ENCODE peak calls at places on chromosomes 13 and 19, in six cellular contexts. U, G, L, R, O and Z are unnamed samples. For H3K9me3, the result is how much of the 10 kb centered on the place peaks cover.

GRCh38 chr13:43374621-43375020 is 351.2 kb downstream of the DNAJC15 start:
- DNase-seq in U (no peak), G (no peak), L (no peak), R (peak), O (no peak), Z (no peak)

GRCh38 chr19:41709951-41710645 is 1.7 kb downstream of the CEACAM5 start:
- DNase-seq in U (no peak), G (no peak), L (no peak), R (no peak), O (no peak), Z (no peak)

GRCh38 chr13:47459512-47459911 is 541.6 kb downstream of the SUCLA2 start:
- DNase-seq in U (peak), G (no peak), L (no peak), R (peak), O (peak), Z (no peak)

GRCh38 chr13:26561636-26562537 is 4.4 kb downstream of the WASF3 start:
- DNase-seq in U (no peak), G (no peak), L (no peak), R (peak), O (no peak), Z (no peak)

GRCh38 chr13:21826214-21827015 is 155.5 kb downstream of the FGF9 start:
- DNase-seq in U (no peak), G (no peak), L (no peak), R (no peak), O (no peak), Z (no peak)

GRCh38 chr19:2661615-2662014 is 40.9 kb downstream of the GNG7 start:
- DNase-seq in U (peak), G (no peak), L (peak), R (no peak), O (peak), Z (no peak)

GRCh38 chr19:20278342-20278741 is 111.3 kb downstream of the ZNF486 start:
- DNase-seq in U (no peak), G (no peak), L (peak), R (no peak), O (no peak), Z (no peak)

GRCh38 chr19:17339088-17339741 is 1.9 kb downstream of the GTPBP3 start:
- DNase-seq in U (peak), G (no peak), L (peak), R (no peak), O (no peak), Z (peak)

GRCh38 chr19:7916137-7916907 is 1.7 kb downstream of the TGFBR3L start:
- DNase-seq in U (peak), G (no peak), L (peak), R (no peak), O (peak), Z (no peak)

GRCh38 chr13:31032574-31033095 is 100.2 kb downstream of the TEX26 start:
- DNase-seq in U (no peak), G (no peak), L (no peak), R (no peak), O (no peak), Z (no peak)

GRCh38 chr19:7326105-7326877 is 22.4 kb upstream of the ARHGEF18 start:
- DNase-seq in U (peak), G (no peak), L (peak), R (no peak), O (peak), Z (peak)

GRCh38 chr13:78241278-78241919 is 322.8 kb upstream of the EDNRB start:
- DNase-seq in U (peak), G (peak), L (peak), R (peak), O (peak), Z (peak)

GRCh38 chr13:95191821-95192220 is 109.4 kb downstream of the ABCC4 start:
- DNase-seq in U (peak), G (peak), L (peak), R (peak), O (peak), Z (peak)

GRCh38 chr13:57630661-57631606 is 610 bp upstream of the PCDH17 start:
- DNase-seq in U (no peak), G (no peak), L (peak), R (no peak), O (peak), Z (peak)

GRCh38 chr13:43363156-43363918 is 340.0 kb downstream of the DNAJC15 start:
- DNase-seq in U (no peak), G (no peak), L (no peak), R (peak), O (no peak), Z (no peak)

GRCh38 chr13:52459668-52460067 is 4.4 kb downstream of the CKAP2 start:
- DNase-seq in U (no peak), G (no peak), L (no peak), R (peak), O (peak), Z (no peak)

GRCh38 chr13:73687087-73687486 is 447.1 kb downstream of the KLF12 start:
- DNase-seq in U (no peak), G (no peak), L (no peak), R (no peak), O (no peak), Z (no peak)

GRCh38 chr13:75418997-75419396 is 63.0 kb downstream of the TBC1D4 start:
- DNase-seq in U (no peak), G (no peak), L (no peak), R (peak), O (no peak), Z (no peak)

GRCh38 chr13:32581177-32581786 is 5.0 kb upstream of the PDS5B start:
- DNase-seq in U (peak), G (no peak), L (no peak), R (peak), O (peak), Z (peak)

GRCh38 chr19:18278521-18279265 is 2.7 kb downstream of the JUND start:
- DNase-seq in U (peak), G (no peak), L (peak), R (no peak), O (no peak), Z (no peak)

GRCh38 chr19:46984077-46985010 is 35.3 kb upstream of the NPAS1 start:
- DNase-seq in U (no peak), G (peak), L (no peak), R (peak), O (peak), Z (no peak)

GRCh38 chr13:47100214-47100853 is 203.5 kb upstream of the HTR2A start:
- DNase-seq in U (no peak), G (no peak), L (no peak), R (peak), O (no peak), Z (no peak)

GRCh38 chr13:56837161-56837560 is 303.6 kb upstream of the PRR20A start:
- DNase-seq in U (no peak), G (no peak), L (no peak), R (no peak), O (no peak), Z (no peak)

GRCh38 chr13:18948664-18949488 is 232.7 kb downstream of the TUBA3C start:
- DNase-seq in U (no peak), G (no peak), L (no peak), R (no peak), O (no peak), Z (no peak)

GRCh38 chr13:18951412-18951811 is 230.2 kb downstream of the TUBA3C start:
- DNase-seq in U (no peak), G (no peak), L (no peak), R (no peak), O (no peak), Z (no peak)

GRCh38 chr13:18948012-18948663 is 233.5 kb downstream of the TUBA3C start:
- DNase-seq in U (no peak), G (no peak), L (no peak), R (no peak), O (no peak), Z (no peak)

GRCh38 chr13:18949489-18949761 is 232.2 kb downstream of the TUBA3C start:
- DNase-seq in U (no peak), G (no peak), L (no peak), R (no peak), O (no peak), Z (no peak)

DNA sequence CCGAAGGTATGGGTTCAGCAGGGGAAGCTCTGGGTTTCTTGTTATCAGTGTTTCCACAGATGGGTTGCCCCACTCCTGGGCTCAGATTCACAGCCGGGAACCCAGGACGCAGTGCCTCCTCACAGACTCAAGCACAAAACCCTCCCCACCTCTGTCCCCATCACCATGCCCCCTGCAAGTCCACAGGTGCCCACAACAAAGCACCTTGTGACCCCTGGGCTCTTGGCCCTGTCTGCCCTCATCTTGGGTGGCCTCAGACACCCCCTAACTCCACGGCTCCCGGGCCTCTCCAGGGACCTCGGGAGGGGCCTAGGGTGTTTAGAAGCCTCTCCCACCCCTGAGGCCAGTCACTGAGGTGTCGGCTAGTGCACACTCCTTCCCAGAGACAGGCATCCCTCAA is 231.7 kb downstream of the TUBA3C start:
- DNase-seq in U (no peak), G (no peak), L (no peak), R (no peak), O (no peak), Z (no peak)
- H3K9me3 ChIP-seq in U (under half), G (under half), L (under half), R (under half), O (under half), Z (under half)

GRCh38 chr19:52115526-52116053 is 20.0 kb upstream of the ZNF841 start:
- DNase-seq in U (no peak), G (no peak), L (no peak), R (no peak), O (no peak), Z (no peak)

GRCh38 chr19:52112624-52113023 is 17.1 kb upstream of the ZNF841 start:
- DNase-seq in U (no peak), G (no peak), L (no peak), R (no peak), O (no peak), Z (no peak)

GRCh38 chr19:52114691-52115090 is 19.1 kb upstream of the ZNF841 start:
- DNase-seq in U (no peak), G (no peak), L (no peak), R (no peak), O (no peak), Z (no peak)

DNA sequence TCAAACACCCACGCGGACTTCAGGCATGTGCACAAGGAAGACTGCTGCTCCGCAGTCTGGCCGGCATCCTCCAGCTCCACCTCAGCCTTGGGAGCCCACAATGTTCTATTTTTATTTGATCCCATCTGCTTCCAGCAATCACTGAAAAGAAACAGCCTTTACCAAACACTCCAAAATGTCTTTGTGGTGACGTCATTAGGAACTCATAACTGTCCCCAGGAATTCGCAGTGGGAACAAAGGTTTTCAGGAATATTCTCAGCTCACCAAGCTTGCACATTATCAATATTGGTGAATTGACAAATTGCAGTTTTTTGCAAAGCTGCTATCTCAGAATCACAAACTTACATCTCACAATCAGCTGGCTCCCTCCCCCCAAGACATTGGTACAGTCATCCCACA is 15.2 kb upstream of the ZNF841 start:
- DNase-seq in U (no peak), G (no peak), L (no peak), R (no peak), O (no peak), Z (no peak)
- H3K9me3 ChIP-seq in U (under half), G (half or more), L (half or more), R (half or more), O (half or more), Z (under half)

DNA sequence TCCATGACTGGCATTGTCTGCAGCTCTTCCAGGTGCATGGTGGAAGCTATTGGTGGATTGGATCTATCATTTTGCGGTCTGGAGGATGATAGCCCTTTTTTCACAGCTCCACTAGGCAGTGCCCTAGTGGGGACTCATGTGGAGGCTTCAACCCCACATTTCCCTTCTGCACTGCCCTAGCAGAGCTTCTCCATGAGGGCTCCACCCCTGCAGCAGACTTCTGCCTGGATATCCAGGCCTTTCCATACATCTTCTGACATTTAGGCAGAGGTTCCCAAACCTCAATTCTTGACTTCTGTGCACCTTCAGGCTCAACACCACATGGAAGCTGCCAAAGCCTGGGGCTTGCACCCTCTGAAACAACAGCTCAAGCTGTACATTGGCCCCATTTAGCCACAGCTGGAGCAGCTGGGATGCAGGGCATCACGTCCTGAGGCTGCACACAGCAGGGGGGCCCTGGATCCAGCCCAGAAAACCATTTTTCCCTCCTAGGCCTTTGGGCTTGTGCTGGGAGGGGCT is 800.2 kb upstream of the MIR17HG start:
- DNase-seq in U (peak), G (no peak), L (no peak), R (no peak), O (no peak), Z (no peak)
- H3K9me3 ChIP-seq in U (under half), G (under half), L (under half), R (under half), O (under half), Z (under half)

GRCh38 chr13:19059016-19059780 is 122.4 kb downstream of the TUBA3C start:
- DNase-seq in U (no peak), G (no peak), L (no peak), R (no peak), O (no peak), Z (no peak)
- H3K9me3 ChIP-seq in U (under half), G (under half), L (half or more), R (half or more), O (under half), Z (under half)

GRCh38 chr13:51347099-51347498 is 7.6 kb downstream of the SERPINE3 start:
- DNase-seq in U (no peak), G (no peak), L (peak), R (no peak), O (no peak), Z (no peak)
- H3K9me3 ChIP-seq in U (under half), G (under half), L (under half), R (under half), O (under half), Z (under half)

GRCh38 chr19:37413243-37414084 is 42.6 kb downstream of the ZNF527 start:
- DNase-seq in U (no peak), G (no peak), L (no peak), R (no peak), O (no peak), Z (no peak)

GRCh38 chr19:37412700-37413099 is 41.8 kb downstream of the ZNF527 start:
- DNase-seq in U (no peak), G (no peak), L (no peak), R (no peak), O (no peak), Z (no peak)
- H3K9me3 ChIP-seq in U (half or more), G (half or more), L (half or more), R (half or more), O (under half), Z (under half)

GRCh38 chr19:9323919-9324583 is at the start of gene ZNF559:
- DNase-seq in U (peak), G (peak), L (peak), R (peak), O (peak), Z (peak)
- H3K9me3 ChIP-seq in U (under half), G (under half), L (half or more), R (under half), O (under half), Z (under half)

DNA sequence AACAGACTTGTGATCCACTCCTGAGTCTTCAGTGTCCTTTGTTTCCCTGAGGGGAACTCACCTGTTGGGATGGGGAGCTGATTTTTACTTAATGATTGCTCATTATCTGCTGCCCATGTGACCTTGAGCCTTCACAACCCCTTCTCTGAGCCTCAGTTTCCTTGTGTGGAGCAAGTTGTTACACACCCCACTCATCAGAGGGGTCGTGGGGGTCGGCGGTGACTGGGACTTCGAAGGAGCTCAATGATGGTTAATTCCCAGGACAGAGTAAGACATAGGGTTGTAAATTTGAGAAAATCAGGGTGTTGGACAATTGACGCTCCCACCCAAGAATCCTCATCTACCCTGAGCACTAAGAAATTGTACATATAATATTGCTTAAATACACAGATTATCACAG is 13.5 kb downstream of the LILRA5 start:
- DNase-seq in U (no peak), G (no peak), L (no peak), R (no peak), O (no peak), Z (no peak)
- H3K9me3 ChIP-seq in U (under half), G (under half), L (under half), R (under half), O (under half), Z (under half)

GRCh38 chr13:19169991-19170390 is 11.6 kb downstream of the TUBA3C start:
- DNase-seq in U (no peak), G (no peak), L (no peak), R (no peak), O (no peak), Z (no peak)

GRCh38 chr13:19169496-19169895 is 12.1 kb downstream of the TUBA3C start:
- DNase-seq in U (no peak), G (no peak), L (no peak), R (no peak), O (no peak), Z (no peak)

GRCh38 chr13:19172007-19172646 is 9.5 kb downstream of the TUBA3C start:
- DNase-seq in U (no peak), G (no peak), L (no peak), R (no peak), O (no peak), Z (no peak)

GRCh38 chr13:19172647-19173030 is 9.0 kb downstream of the TUBA3C start:
- DNase-seq in U (no peak), G (no peak), L (no peak), R (no peak), O (no peak), Z (no peak)

DNA sequence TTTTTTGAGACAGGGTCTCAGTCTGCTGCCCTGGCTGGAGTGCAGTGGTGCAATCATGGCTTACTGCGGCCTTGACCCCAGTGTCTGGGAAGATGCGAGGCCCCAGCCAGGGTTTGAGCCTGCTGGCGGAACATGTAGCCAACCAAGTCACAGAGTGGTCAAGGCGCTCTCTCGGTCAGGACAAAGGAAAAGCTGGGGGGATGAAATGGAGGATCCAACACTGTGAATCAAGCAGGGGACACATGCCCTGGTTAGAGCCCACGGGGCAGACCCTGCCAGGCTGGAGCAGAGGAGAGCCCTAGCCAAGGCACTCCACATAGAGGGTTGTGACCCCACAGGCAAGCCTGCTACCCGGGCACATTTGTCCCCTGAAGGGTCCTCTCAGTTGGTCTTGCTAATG is 10.1 kb downstream of the TUBA3C start:
- DNase-seq in U (no peak), G (no peak), L (no peak), R (no peak), O (no peak), Z (no peak)
- H3K9me3 ChIP-seq in U (under half), G (under half), L (half or more), R (under half), O (under half), Z (under half)

DNA sequence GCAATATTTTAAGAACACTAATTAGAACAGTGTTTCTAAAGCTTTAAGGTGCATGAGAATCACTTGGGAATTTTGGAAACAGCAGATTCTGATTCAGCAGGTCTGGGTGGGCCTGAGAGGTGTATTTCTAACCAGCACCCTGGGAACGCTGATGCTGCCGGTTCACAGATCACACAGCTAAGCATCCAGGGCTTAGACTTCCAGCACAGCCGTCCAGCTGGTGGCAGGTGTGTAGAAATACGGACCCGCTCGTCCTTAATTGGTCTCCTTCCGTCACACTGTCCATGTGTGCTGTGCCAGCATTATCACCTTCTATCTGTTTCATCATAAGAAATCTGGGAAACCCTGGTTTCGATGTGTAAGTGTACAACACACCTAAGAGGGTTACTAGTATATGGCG is 1029.0 kb downstream of the EFNB2 start:
- DNase-seq in U (no peak), G (no peak), L (no peak), R (no peak), O (no peak), Z (no peak)
- H3K9me3 ChIP-seq in U (under half), G (under half), L (under half), R (under half), O (under half), Z (under half)